ENCODE peak calls at places on chromosomes 7 and 10, in four cellular contexts. M, H, V and R are unnamed samples.

GRCh38 chr7:27213904-27214586 is 14.2 kb upstream of the HOXA13 start:
- DNase-seq in M (no peak), H (no peak), V (no peak), R (no peak)

GRCh38 chr7:47967708-47968107 is 11.7 kb downstream of the HUS1 start:
- DNase-seq in M (no peak), H (no peak), V (no peak), R (no peak)

GRCh38 chr7:44123190-44124003 is at the start of gene POLD2:
- DNase-seq in M (peak), H (peak), V (peak), R (peak)

GRCh38 chr10:129057856-129058663 is 409.0 kb upstream of the MGMT start:
- DNase-seq in M (no peak), H (no peak), V (no peak), R (no peak)

GRCh38 chr7:104264281-104264680 is 56.5 kb upstream of the ORC5 start:
- DNase-seq in M (peak), H (peak), V (peak), R (no peak)

GRCh38 chr10:14017380-14017943 is 313.3 kb downstream of the FRMD4A start:
- DNase-seq in M (no peak), H (peak), V (no peak), R (peak)

GRCh38 chr10:108544500-108545120 is 1378.7 kb downstream of the XPNPEP1 start:
- DNase-seq in M (peak), H (peak), V (peak), R (no peak)

GRCh38 chr7:31084226-31084625 is 32.1 kb downstream of the ADCYAP1R1 start:
- DNase-seq in M (no peak), H (no peak), V (no peak), R (no peak)

GRCh38 chr10:23535381-23535780 is 96.5 kb downstream of the OTUD1 start:
- DNase-seq in M (no peak), H (no peak), V (no peak), R (no peak)

GRCh38 chr7:157612664-157613561 is 276.1 kb downstream of the DNAJB6 start:
- DNase-seq in M (no peak), H (no peak), V (peak), R (no peak)

GRCh38 chr7:15963206-15963605 is 276.7 kb upstream of the MEOX2 start:
- DNase-seq in M (no peak), H (no peak), V (no peak), R (no peak)

GRCh38 chr7:47326220-47326619 is 255.7 kb downstream of the TNS3 start:
- DNase-seq in M (peak), H (peak), V (peak), R (peak)

GRCh38 chr7:26413007-26413691 is 121.5 kb downstream of the SNX10 start:
- DNase-seq in M (no peak), H (no peak), V (no peak), R (no peak)

GRCh38 chr10:35498693-35499092 is 106.4 kb upstream of the GJD4 start:
- DNase-seq in M (peak), H (no peak), V (no peak), R (no peak)

GRCh38 chr10:112752268-112752667 is 197.8 kb upstream of the TCF7L2 start:
- DNase-seq in M (no peak), H (peak), V (peak), R (no peak)

DNA sequence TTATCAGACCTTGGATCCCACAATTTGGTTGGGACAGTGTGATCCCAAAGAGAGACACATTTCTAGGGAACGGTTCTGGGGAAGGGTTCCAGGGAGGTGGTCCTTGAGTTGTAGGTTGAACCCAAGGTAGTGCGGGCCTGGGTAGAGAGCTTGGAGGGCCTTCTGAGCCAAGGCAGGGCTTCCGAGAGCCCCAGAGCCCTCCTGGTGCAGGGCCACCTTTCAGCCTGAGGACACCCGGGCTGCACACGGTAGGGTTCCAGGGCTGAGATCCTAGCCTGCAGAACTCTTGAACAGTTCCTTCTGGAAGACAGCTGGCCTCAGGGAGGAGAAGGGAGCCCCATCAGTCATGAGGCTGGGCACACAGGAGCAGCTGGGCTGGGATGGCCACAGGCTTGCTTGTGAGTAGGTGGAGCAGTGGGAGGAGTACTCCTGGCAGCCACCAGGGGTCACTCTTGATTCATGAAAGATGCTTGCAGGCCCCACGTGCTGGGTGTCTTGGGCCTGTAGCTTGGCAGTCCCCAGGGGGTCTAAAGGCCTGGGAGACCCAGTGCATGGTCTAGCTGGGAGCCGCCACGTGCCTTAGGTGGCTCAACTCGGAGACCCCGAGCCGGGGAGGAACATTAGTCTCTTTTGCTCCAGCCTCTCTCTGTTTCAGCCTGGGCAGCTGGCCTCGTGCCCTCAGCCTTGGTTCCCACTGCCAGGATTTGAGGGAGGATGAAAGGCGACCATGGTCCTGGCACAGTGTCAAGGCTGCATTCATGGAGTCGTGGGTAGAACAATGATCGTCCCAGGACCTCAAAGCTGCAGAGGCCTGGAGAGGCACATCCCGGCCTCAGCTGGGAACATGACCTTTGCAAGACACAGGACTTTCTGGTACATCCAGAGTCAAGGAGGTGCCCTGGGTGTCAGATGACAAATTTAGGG is 381.6 kb downstream of the TYW1 start:
- DNase-seq in M (peak), H (peak), V (peak), R (peak)
- TF ChIP-seq CTCF in M (peak), H (peak), V (peak), R (peak)

GRCh38 chr7:23346316-23346715 is 47.2 kb downstream of the MALSU1 start:
- DNase-seq in M (no peak), H (no peak), V (no peak), R (no peak)
- H3K4me3 ChIP-seq in M (no peak), H (no peak), V (no peak), R (no peak)

DNA sequence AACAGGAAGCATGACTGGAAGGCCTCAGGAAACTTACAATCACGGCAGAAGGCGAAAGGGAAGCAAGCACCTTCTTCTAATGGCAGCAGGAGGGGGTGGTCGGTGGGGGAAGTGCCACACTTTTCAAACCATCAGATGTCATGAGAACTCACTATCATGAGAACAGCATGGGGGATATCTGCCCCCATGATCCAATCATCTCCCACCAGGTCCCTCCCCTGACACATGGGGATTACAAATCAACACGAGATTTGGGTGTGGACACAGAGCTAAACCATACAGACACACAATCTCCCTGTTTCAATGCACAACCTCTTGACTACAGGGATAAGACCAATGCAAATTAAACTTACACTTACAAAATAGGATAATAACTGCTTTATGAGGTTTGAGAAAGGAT is 97.6 kb downstream of the SGMS1 start:
- DNase-seq in M (no peak), H (no peak), V (no peak), R (no peak)
- TF ChIP-seq CTCF in M (no peak), H (no peak), V (no peak), R (no peak)

GRCh38 chr7:34449765-34450164 is 208.3 kb upstream of the NPSR1 start:
- DNase-seq in M (no peak), H (no peak), V (no peak), R (no peak)

GRCh38 chr7:34451183-34451582 is 206.8 kb upstream of the NPSR1 start:
- DNase-seq in M (no peak), H (no peak), V (no peak), R (no peak)

DNA sequence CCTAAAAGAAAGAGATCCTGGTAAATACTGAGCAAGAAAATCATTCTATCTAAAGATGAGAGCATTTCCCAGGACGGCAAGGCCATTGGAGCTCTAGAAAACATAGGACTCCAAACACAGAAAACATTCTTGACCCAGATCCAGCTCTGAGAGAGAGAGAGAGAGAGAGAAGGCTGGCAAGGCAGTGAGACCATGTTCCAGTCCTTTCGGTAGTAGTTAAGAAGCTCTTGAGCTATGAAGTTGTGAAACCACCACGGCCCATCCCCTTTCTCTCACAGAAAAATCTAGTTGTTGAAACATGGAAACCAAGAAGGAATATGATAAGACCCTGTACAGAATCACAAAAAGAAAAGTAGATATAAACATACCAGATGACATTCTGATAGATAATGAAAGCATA is 212.4 kb upstream of the NPSR1 start:
- DNase-seq in M (no peak), H (peak), V (peak), R (no peak)
- H3K4me3 ChIP-seq in M (no peak), H (no peak), V (no peak), R (no peak)